ENCODE peak calls at places on chromosomes 11 and 22, in eight cellular contexts. I, P, K, R, D, V, H and W are unnamed samples.

GRCh38 chr11:120432056-120433018 is 79.2 kb upstream of the GRIK4 start:
- DNase-seq in I (no peak), P (no peak), K (no peak), R (peak; percentile 96), D (no peak), V (no peak), H (peak; percentile 95), W (no peak)

GRCh38 chr11:6219359-6219758 is 14.0 kb downstream of the C11orf42 start:
- DNase-seq in I (no peak), P (peak; percentile 26), K (no peak), R (peak; percentile 86), D (no peak), V (no peak), H (peak; percentile 48), W (peak; percentile 36)

GRCh38 chr11:123561046-123561781 is 93.2 kb downstream of the SCN3B start:
- DNase-seq in I (peak; percentile 80), P (peak; percentile 35), K (peak; percentile 73), R (peak; percentile 29), D (no peak), V (no peak), H (no peak), W (no peak)

GRCh38 chr11:65338680-65339079 is 5.0 kb downstream of the DPF2 start:
- DNase-seq in I (no peak), P (no peak), K (no peak), R (no peak), D (no peak), V (no peak), H (no peak), W (no peak)

GRCh38 chr11:18743365-18743764 is 17.4 kb upstream of the IGSF22 start:
- DNase-seq in I (no peak), P (no peak), K (no peak), R (no peak), D (no peak), V (no peak), H (no peak), W (no peak)

GRCh38 chr11:75955443-75955842 is 140.4 kb downstream of the UVRAG start:
- DNase-seq in I (peak; percentile 16), P (no peak), K (no peak), R (no peak), D (no peak), V (no peak), H (no peak), W (no peak)

GRCh38 chr11:93468286-93468685 is 74.9 kb downstream of the SMCO4 start:
- DNase-seq in I (no peak), P (no peak), K (no peak), R (no peak), D (no peak), V (no peak), H (no peak), W (no peak)

GRCh38 chr11:72579816-72580647 is 94.2 kb downstream of the PDE2A start:
- DNase-seq in I (peak; percentile 1), P (no peak), K (peak; percentile 58), R (no peak), D (no peak), V (no peak), H (no peak), W (peak; percentile 4)

GRCh38 chr22:50200333-50201190 is at the start of gene SELENOO:
- DNase-seq in I (peak; percentile 96), P (peak; percentile 96), K (peak; percentile 95), R (peak; percentile 96), D (peak; percentile 86), V (peak; percentile 95), H (peak; percentile 42), W (peak; percentile 95)

GRCh38 chr11:93244018-93244417 is 46.2 kb upstream of the SLC36A4 start:
- DNase-seq in I (no peak), P (no peak), K (no peak), R (no peak), D (no peak), V (no peak), H (no peak), W (no peak)

GRCh38 chr11:72642815-72643511 is 31.3 kb downstream of the PDE2A start:
- DNase-seq in I (peak; percentile 81), P (peak; percentile 68), K (no peak), R (peak; percentile 75), D (peak; percentile 38), V (peak; percentile 73), H (no peak), W (peak; percentile 63)

GRCh38 chr11:122746050-122746478 is 90.5 kb downstream of the UBASH3B start:
- DNase-seq in I (no peak), P (no peak), K (no peak), R (no peak), D (peak; percentile 10), V (no peak), H (no peak), W (peak; percentile 20)

GRCh38 chr11:133946541-133947297 is 10.0 kb downstream of the IGSF9B start:
- DNase-seq in I (peak; percentile 96), P (no peak), K (no peak), R (no peak), D (peak; percentile 19), V (peak; percentile 52), H (no peak), W (no peak)

GRCh38 chr11:1546536-1547466 is 25.3 kb downstream of the DUSP8 start:
- DNase-seq in I (peak; percentile 49), P (peak; percentile 55), K (no peak), R (peak; percentile 77), D (no peak), V (peak; percentile 56), H (no peak), W (peak; percentile 64)

GRCh38 chr11:17343907-17344306 is 7.7 kb upstream of the NCR3LG1 start:
- DNase-seq in I (no peak), P (no peak), K (no peak), R (peak; percentile 91), D (no peak), V (no peak), H (no peak), W (no peak)

GRCh38 chr11:126212089-126212660 is 593 bp downstream of the FAM118B start:
- DNase-seq in I (no peak), P (no peak), K (no peak), R (peak; percentile 42), D (no peak), V (no peak), H (no peak), W (no peak)

GRCh38 chr11:44851496-44851895 is 99.2 kb downstream of the TP53I11 start:
- DNase-seq in I (no peak), P (no peak), K (no peak), R (no peak), D (no peak), V (no peak), H (no peak), W (no peak)

GRCh38 chr11:44848963-44849350 is 101.7 kb downstream of the TP53I11 start:
- DNase-seq in I (no peak), P (no peak), K (no peak), R (no peak), D (no peak), V (no peak), H (no peak), W (no peak)

GRCh38 chr11:44849424-44849823 is 101.3 kb downstream of the TP53I11 start:
- DNase-seq in I (no peak), P (no peak), K (no peak), R (no peak), D (no peak), V (no peak), H (no peak), W (no peak)

GRCh38 chr11:44848203-44848962 is 102.3 kb downstream of the TP53I11 start:
- DNase-seq in I (no peak), P (no peak), K (no peak), R (no peak), D (no peak), V (no peak), H (no peak), W (no peak)

DNA sequence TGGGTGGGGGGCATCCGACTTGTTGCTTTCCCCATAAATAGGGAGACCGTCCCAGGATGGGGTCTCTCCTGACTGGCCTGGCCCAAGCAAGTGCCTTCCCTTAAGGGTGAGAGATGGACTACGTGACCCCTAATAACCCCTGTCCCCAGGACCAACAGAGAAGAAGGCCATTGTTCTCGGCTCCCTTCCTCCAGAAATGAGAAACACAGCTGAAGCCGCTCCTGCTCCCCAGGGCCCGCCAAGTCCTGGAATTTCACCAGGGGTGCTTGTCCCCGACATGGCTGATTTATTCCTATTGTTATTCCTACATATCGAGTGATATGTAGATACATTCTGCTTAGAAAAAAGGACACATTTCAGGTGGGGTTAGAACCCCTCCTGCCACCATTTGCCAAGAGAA is 100.8 kb downstream of the TP53I11 start:
- DNase-seq in I (no peak), P (no peak), K (no peak), R (no peak), D (no peak), V (no peak), H (no peak), W (no peak)
- H3K27me3 ChIP-seq in I (no peaks in the 10 kb centered on the region), P (no peaks in the 10 kb centered on the region), K (no peaks in the 10 kb centered on the region), R (peaks cover 13% of the 10 kb centered on the region), D (no peaks in the 10 kb centered on the region), V (no peaks in the 10 kb centered on the region), H (no peaks in the 10 kb centered on the region), W (no peaks in the 10 kb centered on the region)

DNA sequence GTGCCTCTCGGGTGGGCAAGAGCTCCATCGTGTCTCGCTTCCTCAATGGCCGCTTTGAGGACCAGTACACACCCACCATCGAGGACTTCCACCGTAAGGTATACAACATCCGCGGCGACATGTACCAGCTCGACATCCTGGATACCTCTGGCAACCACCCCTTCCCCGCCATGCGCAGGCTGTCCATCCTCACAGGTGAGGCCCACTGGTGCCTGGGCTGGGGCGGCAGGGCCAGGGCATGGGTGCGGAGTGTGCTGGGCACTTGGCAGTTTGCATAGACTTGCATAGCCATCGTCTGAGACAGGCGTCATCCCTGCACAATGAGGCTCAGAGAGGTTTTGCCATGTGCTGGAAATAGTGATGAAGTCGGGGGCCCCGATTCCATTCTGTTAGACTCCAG is 6.3 kb downstream of the RASD2 start:
- DNase-seq in I (no peak), P (no peak), K (no peak), R (no peak), D (no peak), V (no peak), H (no peak), W (no peak)
- H3K27me3 ChIP-seq in I (peaks cover 9% of the 10 kb centered on the region), P (no peaks in the 10 kb centered on the region), K (peaks cover 23% of the 10 kb centered on the region), R (peaks cover 34% of the 10 kb centered on the region), D (peaks cover 8% of the 10 kb centered on the region), V (peaks cover 5% of the 10 kb centered on the region), H (peaks cover 25% of the 10 kb centered on the region), W (peaks cover 5% of the 10 kb centered on the region)

GRCh38 chr22:22218302-22218701 is 26.3 kb upstream of the VPREB1 start:
- DNase-seq in I (no peak), P (no peak), K (no peak), R (no peak), D (no peak), V (no peak), H (no peak), W (no peak)
- H3K27me3 ChIP-seq in I (peaks cover 11% of the 10 kb centered on the region), P (no peaks in the 10 kb centered on the region), K (no peaks in the 10 kb centered on the region), R (peaks cover 39% of the 10 kb centered on the region), D (no peaks in the 10 kb centered on the region), V (peaks cover 18% of the 10 kb centered on the region), H (peaks cover 13% of the 10 kb centered on the region), W (no peaks in the 10 kb centered on the region)

DNA sequence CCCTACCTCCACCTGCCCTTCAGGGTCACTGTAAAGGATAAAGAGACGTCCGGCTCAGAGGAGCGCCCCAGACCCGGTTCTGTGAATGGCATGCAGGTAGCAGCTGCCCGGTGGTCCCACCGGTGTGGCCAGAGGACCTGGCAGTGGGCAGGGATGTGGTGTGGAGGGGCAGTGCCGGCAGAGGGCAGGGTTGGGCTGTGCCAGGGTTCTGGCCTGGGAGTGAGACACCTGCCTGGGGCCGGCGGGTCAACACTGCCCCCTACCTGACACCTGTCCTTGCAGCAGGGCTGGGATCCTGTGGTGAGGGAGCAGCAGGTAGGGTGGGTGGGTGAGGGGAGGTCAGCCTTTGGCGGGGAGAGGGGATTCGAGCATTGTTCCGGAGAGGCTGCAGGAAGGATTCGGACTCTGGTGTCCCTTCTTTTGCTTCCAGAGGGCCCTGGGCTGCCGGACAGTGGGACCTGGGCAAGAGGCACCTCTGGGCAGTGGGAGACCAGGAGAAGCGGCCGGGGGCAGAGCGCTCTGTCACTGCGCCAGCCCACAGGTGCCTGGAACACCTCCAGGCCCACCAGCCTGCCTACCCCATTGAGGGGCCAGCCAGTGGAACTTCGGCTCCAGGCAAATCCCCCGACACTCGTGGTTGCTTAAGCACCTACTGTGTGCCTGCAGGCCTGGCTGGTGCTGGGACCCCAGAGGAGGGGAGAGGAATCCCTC is 1.6 kb upstream of the PHLDA2 start:
- DNase-seq in I (peak; percentile 41), P (peak; percentile 50), K (no peak), R (no peak), D (no peak), V (peak; percentile 67), H (no peak), W (peak; percentile 93)
- H3K27me3 ChIP-seq in I (peaks cover 30% of the 10 kb centered on the region), P (no peaks in the 10 kb centered on the region), K (no peaks in the 10 kb centered on the region), R (no peaks in the 10 kb centered on the region), D (no peaks in the 10 kb centered on the region), V (peaks cover 45% of the 10 kb centered on the region), H (no peaks in the 10 kb centered on the region), W (no peaks in the 10 kb centered on the region)